ENCODE peak calls at places on chromosome 2, in six cellular contexts. U is aorta; T is right atrium auricular region; E is left ventricle myocardium inferior; F is CD4-positive, CD25-positive, alpha-beta regulatory T cell; Z is colonic mucosa. A is an unnamed sample. For H3K36me3 and H3K4me1, the result is how much of the 10 kb centered on the place peaks cover.

GRCh38 chr2:176473177-176473576 is 203.9 kb downstream of the MTX2 start:
- DNase-seq in U (no peak), T (no peak), E (no peak), F (peak), Z (no peak), A (peak)

GRCh38 chr2:112646102-112646719 is 472 bp downstream of the SLC20A1 start:
- DNase-seq in U (peak), T (no peak), E (no peak), F (peak), Z (peak), A (peak)

GRCh38 chr2:46241344-46241743 is 55.9 kb upstream of the EPAS1 start:
- DNase-seq in U (no peak), T (no peak), E (no peak), F (no peak), Z (no peak), A (no peak)

GRCh38 chr2:27932396-27932795 is 41.9 kb downstream of the BABAM2 start:
- DNase-seq in U (no peak), T (no peak), E (no peak), F (no peak), Z (no peak), A (no peak)

GRCh38 chr2:186486651-186487647 is 889 bp downstream of the ZC3H15 start:
- DNase-seq in U (no peak), T (no peak), E (no peak), F (peak), Z (no peak), A (no peak)

GRCh38 chr2:6914829-6915228 is 2.4 kb upstream of the RNF144A start:
- DNase-seq in U (no peak), T (no peak), E (no peak), F (no peak), Z (no peak), A (no peak)

GRCh38 chr2:229870903-229871650 is 50.7 kb downstream of the TRIP12 start:
- DNase-seq in U (no peak), T (no peak), E (no peak), F (no peak), Z (no peak), A (no peak)

GRCh38 chr2:48607307-48608014 is 10.2 kb upstream of the GTF2A1L start:
- DNase-seq in U (no peak), T (no peak), E (no peak), F (no peak), Z (no peak), A (no peak)

GRCh38 chr2:231928901-231929725 is 2.9 kb upstream of the NPPC start:
- DNase-seq in U (no peak), T (peak), E (no peak), F (no peak), Z (no peak), A (no peak)

GRCh38 chr2:233385489-233386044 is 31.3 kb downstream of the DGKD start:
- DNase-seq in U (no peak), T (no peak), E (no peak), F (peak), Z (no peak), A (no peak)

GRCh38 chr2:19251554-19251953 is 106.9 kb downstream of the OSR1 start:
- DNase-seq in U (no peak), T (no peak), E (no peak), F (no peak), Z (no peak), A (no peak)

GRCh38 chr2:205660521-205661124 is 21.7 kb upstream of the NRP2 start:
- DNase-seq in U (no peak), T (no peak), E (no peak), F (peak), Z (no peak), A (peak)

GRCh38 chr2:42659601-42660000 is 91.2 kb downstream of the MTA3 start:
- DNase-seq in U (no peak), T (no peak), E (no peak), F (no peak), Z (no peak), A (no peak)

GRCh38 chr2:224417361-224417729 is 15.4 kb upstream of the FAM124B start:
- DNase-seq in U (no peak), T (no peak), E (no peak), F (no peak), Z (no peak), A (no peak)

GRCh38 chr2:69082430-69082997 is 69.5 kb downstream of the ANTXR1 start:
- DNase-seq in U (no peak), T (no peak), E (peak), F (no peak), Z (peak), A (no peak)

GRCh38 chr2:240815761-240816583 is 4.0 kb downstream of the KIF1A start:
- DNase-seq in U (no peak), T (no peak), E (no peak), F (no peak), Z (no peak), A (no peak)

GRCh38 chr2:211437396-211437795 is 881.0 kb downstream of the CPS1 start:
- DNase-seq in U (no peak), T (no peak), E (no peak), F (no peak), Z (no peak), A (no peak)

GRCh38 chr2:241636182-241636982 is 576 bp downstream of the THAP4 start:
- DNase-seq in U (peak), T (no peak), E (peak), F (peak), Z (peak), A (peak)

GRCh38 chr2:166090900-166091299 is 36.9 kb downstream of the SCN1A start:
- DNase-seq in U (no peak), T (no peak), E (no peak), F (no peak), Z (no peak), A (no peak)

GRCh38 chr2:52536929-52537460 is 1230.6 kb upstream of the CHAC2 start:
- DNase-seq in U (no peak), T (no peak), E (no peak), F (no peak), Z (no peak), A (no peak)

GRCh38 chr2:37585295-37585908 is 86.0 kb downstream of the CDC42EP3 start:
- DNase-seq in U (no peak), T (no peak), E (no peak), F (peak), Z (peak), A (no peak)

GRCh38 chr2:16067444-16068232 is 127.3 kb downstream of the MYCN start:
- DNase-seq in U (no peak), T (no peak), E (no peak), F (no peak), Z (no peak), A (no peak)

GRCh38 chr2:55616509-55617159 is 788 bp downstream of the PPP4R3B start:
- DNase-seq in U (no peak), T (no peak), E (no peak), F (peak), Z (peak), A (no peak)

GRCh38 chr2:227402959-227403358 is 15.2 kb upstream of the SCYGR1 start:
- DNase-seq in U (no peak), T (peak), E (no peak), F (no peak), Z (no peak), A (no peak)

GRCh38 chr2:158502984-158503383 is 46.2 kb downstream of the PKP4 start:
- DNase-seq in U (no peak), T (no peak), E (no peak), F (no peak), Z (no peak), A (no peak)

GRCh38 chr2:39033980-39034379 is 86.9 kb downstream of the SOS1 start:
- DNase-seq in U (no peak), T (no peak), E (no peak), F (no peak), Z (no peak), A (no peak)

GRCh38 chr2:46644690-46645385 is 165.5 kb downstream of the TMEM247 start:
- DNase-seq in U (no peak), T (no peak), E (no peak), F (no peak), Z (no peak), A (no peak)

GRCh38 chr2:27799646-27800010 is 28.1 kb downstream of the MRPL33 start:
- DNase-seq in U (peak), T (no peak), E (no peak), F (no peak), Z (no peak), A (no peak)

GRCh38 chr2:148926291-148926961 is 51.4 kb downstream of the KIF5C start:
- DNase-seq in U (no peak), T (no peak), E (no peak), F (peak), Z (peak), A (no peak)

GRCh38 chr2:231926761-231927565 is 767 bp upstream of the NPPC start:
- DNase-seq in U (peak), T (no peak), E (no peak), F (peak), Z (no peak), A (no peak)

GRCh38 chr2:233990261-233990798 is 60.2 kb upstream of the SPP2 start:
- DNase-seq in U (no peak), T (no peak), E (no peak), F (peak), Z (no peak), A (no peak)

GRCh38 chr2:18545384-18545783 is 15.1 kb downstream of the RDH14 start:
- DNase-seq in U (no peak), T (no peak), E (no peak), F (no peak), Z (no peak), A (no peak)

GRCh38 chr2:13652531-13653313 is 936.0 kb downstream of the TRIB2 start:
- DNase-seq in U (no peak), T (no peak), E (no peak), F (no peak), Z (no peak), A (no peak)

GRCh38 chr2:192749606-192750200 is 555.0 kb upstream of the TMEFF2 start:
- DNase-seq in U (no peak), T (no peak), E (no peak), F (no peak), Z (no peak), A (no peak)

GRCh38 chr2:215749092-215749957 is 264.0 kb downstream of the MREG start:
- DNase-seq in U (peak), T (peak), E (peak), F (no peak), Z (no peak), A (peak)

GRCh38 chr2:47235127-47235526 is 80.0 kb upstream of the STPG4 start:
- DNase-seq in U (no peak), T (no peak), E (no peak), F (no peak), Z (no peak), A (no peak)

DNA sequence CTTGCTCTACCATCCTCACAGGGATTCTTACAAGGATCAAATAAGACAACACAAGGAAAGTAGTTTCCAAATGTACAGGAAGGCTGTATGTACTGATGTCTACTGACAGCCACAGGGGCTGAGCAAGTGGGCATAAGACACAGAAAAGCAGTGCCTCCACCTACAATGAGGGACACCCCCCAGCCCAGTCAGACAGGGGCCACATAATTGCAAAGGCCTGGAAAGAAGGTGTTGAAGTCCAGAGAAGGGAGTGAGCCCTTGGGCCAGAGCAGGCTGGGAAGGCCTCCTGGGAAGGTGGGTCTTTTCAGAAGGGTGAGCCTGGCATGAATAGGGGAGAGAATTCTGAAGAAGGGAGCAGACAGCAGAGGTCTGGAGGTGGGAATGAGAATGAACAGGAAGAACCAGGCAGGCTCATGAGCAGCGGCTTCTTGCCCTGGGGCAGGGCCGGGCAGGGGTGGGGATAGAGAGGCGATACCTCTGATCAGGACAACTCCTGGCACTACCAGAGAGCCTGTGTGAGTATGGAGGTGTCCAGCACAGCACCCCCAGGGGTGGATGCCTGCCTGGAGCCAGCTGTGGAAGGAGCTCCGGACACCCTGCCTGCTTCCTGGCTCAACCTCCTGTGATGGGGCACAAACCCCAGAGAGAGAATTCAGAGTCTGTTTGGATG is 30.1 kb downstream of the HS1BP3 start:
- DNase-seq in U (peak), T (no peak), E (no peak), F (no peak), Z (no peak), A (no peak)
- H3K36me3 ChIP-seq in U (under half), T (half or more), E (under half), F (under half), Z (under half), A (under half)

GRCh38 chr2:237694423-237695194 is 67.2 kb downstream of the LRRFIP1 start:
- DNase-seq in U (peak), T (no peak), E (no peak), F (peak), Z (no peak), A (no peak)
- H3K4me3 ChIP-seq in U (peak), T (no peak), E (peak), F (peak), Z (peak), A (peak)

GRCh38 chr2:238440331-238440730 is 13.6 kb downstream of the ASB1 start:
- DNase-seq in U (no peak), T (no peak), E (no peak), F (no peak), Z (no peak), A (no peak)
- H3K4me1 ChIP-seq in U (under half), T (under half), E (under half), F (under half), Z (under half), A (under half)

GRCh38 chr2:73250872-73251846 is 17.1 kb downstream of the CCT7 start:
- DNase-seq in U (peak), T (no peak), E (no peak), F (no peak), Z (no peak), A (peak)
- H3K36me3 ChIP-seq in U (under half), T (half or more), E (half or more), F (half or more), Z (under half), A (half or more)